ENCODE peak calls at places on chromosomes 16 and 17, in five cellular contexts. One of them, this sample, is unnamed.

GRCh38 chr16:83113317-83113716 is 486.5 kb downstream of the CDH13 start:
- DNase-seq in fibroblast of mammary gland: peak
- DNase-seq in keratinocyte: no peak
- DNase-seq in A549: peak
- DNase-seq in Caco-2: peak
- DNase-seq in this sample: peak

GRCh38 chr17:66552381-66552780 is 250.0 kb downstream of the PRKCA start:
- DNase-seq in fibroblast of mammary gland: no peak
- DNase-seq in keratinocyte: no peak
- DNase-seq in A549: no peak
- DNase-seq in Caco-2: no peak
- DNase-seq in this sample: no peak

GRCh38 chr16:61887903-61888302 is 148.3 kb downstream of the CDH8 start:
- DNase-seq in fibroblast of mammary gland: peak
- DNase-seq in keratinocyte: peak
- DNase-seq in A549: peak
- DNase-seq in Caco-2: peak
- DNase-seq in this sample: peak

GRCh38 chr17:48066192-48066591 is 18.0 kb downstream of the NFE2L1 start:
- DNase-seq in fibroblast of mammary gland: no peak
- DNase-seq in keratinocyte: no peak
- DNase-seq in A549: no peak
- DNase-seq in Caco-2: no peak
- DNase-seq in this sample: no peak

GRCh38 chr17:78922876-78923498 is 2.2 kb downstream of the TIMP2 start:
- DNase-seq in fibroblast of mammary gland: no peak
- DNase-seq in keratinocyte: no peak
- DNase-seq in A549: no peak
- DNase-seq in Caco-2: no peak
- DNase-seq in this sample: no peak

GRCh38 chr17:60554377-60554788 is 28.3 kb upstream of the APPBP2 start:
- DNase-seq in fibroblast of mammary gland: peak
- DNase-seq in keratinocyte: no peak
- DNase-seq in A549: no peak
- DNase-seq in Caco-2: no peak
- DNase-seq in this sample: no peak

GRCh38 chr16:9092282-9092962 is 978 bp downstream of the HAPSTR1 start:
- DNase-seq in fibroblast of mammary gland: no peak
- DNase-seq in keratinocyte: no peak
- DNase-seq in A549: peak
- DNase-seq in Caco-2: no peak
- DNase-seq in this sample: peak

GRCh38 chr16:4693956-4694663 is 748 bp downstream of the NUDT16L1 start:
- DNase-seq in fibroblast of mammary gland: peak
- DNase-seq in keratinocyte: no peak
- DNase-seq in A549: no peak
- DNase-seq in Caco-2: peak
- DNase-seq in this sample: peak

GRCh38 chr16:68126395-68126794 is 41.2 kb downstream of the NFATC3 start:
- DNase-seq in fibroblast of mammary gland: peak
- DNase-seq in keratinocyte: no peak
- DNase-seq in A549: no peak
- DNase-seq in Caco-2: no peak
- DNase-seq in this sample: no peak

DNA sequence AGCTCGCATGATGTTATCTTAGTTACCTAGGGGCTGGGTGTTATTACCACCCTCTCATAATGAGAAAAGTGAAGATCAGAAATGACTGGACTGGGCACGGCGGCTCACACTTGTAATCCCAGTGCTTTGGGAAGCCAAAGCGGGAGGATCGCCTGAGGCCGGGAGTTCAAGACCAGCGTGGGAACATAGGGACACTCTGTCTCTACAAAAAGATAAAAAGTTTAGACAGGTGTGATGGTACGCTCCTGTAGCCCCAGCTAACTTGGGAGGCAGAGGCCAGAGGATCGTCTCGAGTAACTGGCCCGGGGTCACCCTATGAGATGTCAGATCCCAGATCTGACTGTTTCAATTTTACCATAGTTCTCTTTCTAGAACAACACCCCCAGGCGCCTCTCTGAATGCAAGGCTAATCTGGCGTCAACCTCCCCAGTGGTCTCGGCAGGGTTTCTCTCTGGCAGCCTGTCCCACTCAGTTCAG is 1.9 kb upstream of the CCDC102A start:
- DNase-seq in fibroblast of mammary gland: no peak
- DNase-seq in keratinocyte: no peak
- DNase-seq in A549: no peak
- DNase-seq in Caco-2: no peak
- DNase-seq in this sample: no peak
- H3K4me3 ChIP-seq in fibroblast of mammary gland: no peak
- H3K4me3 ChIP-seq in keratinocyte: no peak
- H3K4me3 ChIP-seq in A549: no peak
- H3K4me3 ChIP-seq in Caco-2: no peak
- H3K4me3 ChIP-seq in this sample: no peak

DNA sequence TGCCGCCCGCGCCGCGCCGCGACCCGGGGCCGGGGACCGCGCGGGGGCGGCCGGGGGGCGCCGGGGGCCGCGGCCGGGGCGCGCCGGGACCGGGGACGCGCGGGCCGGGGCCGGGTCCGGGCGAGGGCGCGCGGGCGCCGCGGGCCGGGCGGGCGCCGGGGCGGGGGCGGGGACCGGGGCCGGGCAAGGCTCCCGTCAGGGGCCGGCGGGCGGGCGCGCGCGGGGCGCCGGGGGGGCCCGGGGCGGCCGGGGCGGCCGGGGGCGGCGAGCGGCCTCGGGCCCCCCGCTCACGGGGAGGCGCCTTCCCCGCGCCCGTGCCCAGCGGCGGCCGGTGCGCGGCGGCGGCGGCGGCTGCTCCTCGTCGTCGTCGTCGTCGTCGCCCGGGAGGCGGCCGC is 586 bp downstream of the ZCCHC14 start:
- DNase-seq in fibroblast of mammary gland: no peak
- DNase-seq in keratinocyte: no peak
- DNase-seq in A549: no peak
- DNase-seq in Caco-2: no peak
- DNase-seq in this sample: no peak
- H3K4me3 ChIP-seq in fibroblast of mammary gland: peak
- H3K4me3 ChIP-seq in keratinocyte: peak
- H3K4me3 ChIP-seq in A549: peak
- H3K4me3 ChIP-seq in Caco-2: peak
- H3K4me3 ChIP-seq in this sample: peak

DNA sequence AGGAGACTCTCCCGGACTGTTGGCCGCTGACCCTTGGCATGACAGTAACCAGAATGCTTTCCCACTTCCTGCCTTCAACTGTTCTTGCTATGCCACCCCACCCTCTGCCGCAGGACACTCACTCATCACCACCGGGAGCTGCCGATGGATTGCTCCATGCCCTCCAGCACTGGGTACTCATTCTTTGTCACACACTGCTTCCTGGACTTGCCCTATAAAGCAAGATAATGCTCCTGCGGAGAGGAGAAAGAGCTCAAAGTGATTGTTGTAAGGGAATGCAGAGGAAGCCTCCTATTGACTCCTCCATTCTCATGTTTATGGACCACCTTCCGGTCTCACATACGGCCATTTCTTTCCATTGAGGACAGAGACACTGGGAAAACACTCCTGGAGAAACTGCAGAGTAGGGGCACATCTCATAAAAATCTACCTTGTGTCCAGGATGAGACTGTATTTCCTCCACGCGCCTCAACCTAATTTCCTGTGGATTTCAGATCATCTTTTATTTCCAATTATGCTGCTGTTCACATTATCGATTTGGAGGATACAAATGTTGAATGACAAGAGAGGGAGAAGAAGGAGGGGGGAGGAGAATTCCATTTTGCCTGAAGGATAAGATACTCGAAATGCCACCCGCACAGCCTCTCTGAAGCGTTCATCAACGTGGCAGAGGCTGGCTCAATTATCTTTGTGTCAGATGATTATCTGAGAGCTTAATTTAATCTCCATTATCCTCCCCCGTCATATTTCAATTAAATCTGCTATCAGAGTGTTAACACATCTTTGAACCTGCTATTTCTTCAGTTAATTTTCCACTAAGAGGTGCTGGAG is 486.1 kb upstream of the SALL1 start:
- DNase-seq in fibroblast of mammary gland: peak
- DNase-seq in keratinocyte: peak
- DNase-seq in A549: no peak
- DNase-seq in Caco-2: no peak
- DNase-seq in this sample: no peak
- H3K4me3 ChIP-seq in fibroblast of mammary gland: no peak
- H3K4me3 ChIP-seq in keratinocyte: no peak
- H3K4me3 ChIP-seq in A549: no peak
- H3K4me3 ChIP-seq in Caco-2: no peak
- H3K4me3 ChIP-seq in this sample: no peak

GRCh38 chr17:4586043-4586442 is 1.7 kb downstream of the SMTNL2 start:
- DNase-seq in fibroblast of mammary gland: no peak
- DNase-seq in keratinocyte: no peak
- DNase-seq in A549: no peak
- DNase-seq in Caco-2: no peak
- DNase-seq in this sample: no peak

GRCh38 chr17:4584835-4585187 is 482 bp downstream of the SMTNL2 start:
- DNase-seq in fibroblast of mammary gland: no peak
- DNase-seq in keratinocyte: no peak
- DNase-seq in A549: no peak
- DNase-seq in Caco-2: no peak
- DNase-seq in this sample: no peak

GRCh38 chr17:4584125-4584834 is at the start of gene SMTNL2:
- DNase-seq in fibroblast of mammary gland: no peak
- DNase-seq in keratinocyte: no peak
- DNase-seq in A549: no peak
- DNase-seq in Caco-2: peak
- DNase-seq in this sample: peak

GRCh38 chr17:4583796-4584124 is 569 bp upstream of the SMTNL2 start:
- DNase-seq in fibroblast of mammary gland: no peak
- DNase-seq in keratinocyte: no peak
- DNase-seq in A549: peak
- DNase-seq in Caco-2: peak
- DNase-seq in this sample: peak

DNA sequence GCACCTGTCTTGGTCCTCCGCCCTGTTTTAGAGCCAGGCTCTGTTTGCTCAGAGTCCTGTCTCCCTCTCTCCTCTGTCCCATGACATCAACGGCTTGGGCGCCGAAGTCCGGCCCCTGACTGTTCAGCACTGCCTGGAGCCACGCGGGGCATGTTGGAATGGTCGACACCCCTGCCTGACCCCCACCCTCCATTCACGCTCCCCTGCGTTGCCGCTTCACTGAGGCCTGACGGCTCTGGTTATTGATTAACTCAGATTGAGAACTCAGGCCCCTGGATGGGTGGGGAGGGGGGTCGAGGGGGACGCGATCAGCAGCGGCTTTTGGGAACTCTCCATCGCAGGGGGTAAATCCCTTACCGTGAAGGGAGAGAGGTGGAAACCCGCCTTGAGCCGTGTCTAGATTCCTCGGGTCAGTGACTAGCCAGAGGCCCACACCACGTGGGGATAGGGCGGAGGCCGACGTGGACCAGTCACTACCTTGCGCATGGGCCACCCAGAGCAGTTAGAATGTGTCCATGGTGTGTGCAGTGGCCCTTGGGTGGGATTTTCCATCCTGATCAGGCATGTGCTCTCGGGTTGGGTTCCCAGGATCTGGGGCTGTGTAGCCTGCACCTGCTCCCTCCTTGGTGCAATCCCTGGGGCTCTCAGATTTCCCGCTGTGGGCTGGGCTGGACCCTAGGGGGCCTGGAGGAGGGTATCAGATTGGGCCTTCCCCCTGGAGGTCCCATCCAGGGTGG is 1.0 kb downstream of the SMTNL2 start:
- DNase-seq in fibroblast of mammary gland: no peak
- DNase-seq in keratinocyte: no peak
- DNase-seq in A549: no peak
- DNase-seq in Caco-2: peak
- DNase-seq in this sample: peak
- H3K4me3 ChIP-seq in fibroblast of mammary gland: no peak
- H3K4me3 ChIP-seq in keratinocyte: no peak
- H3K4me3 ChIP-seq in A549: peak
- H3K4me3 ChIP-seq in Caco-2: peak
- H3K4me3 ChIP-seq in this sample: peak

GRCh38 chr17:29585080-29585751 is 4.2 kb downstream of the GIT1 start:
- DNase-seq in fibroblast of mammary gland: no peak
- DNase-seq in keratinocyte: no peak
- DNase-seq in A549: no peak
- DNase-seq in Caco-2: no peak
- DNase-seq in this sample: no peak
- H3K4me3 ChIP-seq in fibroblast of mammary gland: no peak
- H3K4me3 ChIP-seq in keratinocyte: no peak
- H3K4me3 ChIP-seq in A549: no peak
- H3K4me3 ChIP-seq in Caco-2: no peak
- H3K4me3 ChIP-seq in this sample: no peak

This sample was measured in cardiac muscle cell.